ENCODE peak calls at places on chromosomes 6 and 20, in eight cellular contexts. I is GM13977, Y is endothelial cell, Z is fibroblast of the aortic adventitia, D is sigmoid colon, T is GM23338, G is omental fat pad, U is tibial artery. Q is an unnamed sample.
A peak's percentile ranks its signal among the peaks of the same experiment; 100 is the strongest.

GRCh38 chr6:81138236-81138635 is 614.2 kb downstream of the TENT5A start:
- DNase-seq in T (no peak), G (no peak), Z (no peak), I (no peak), D (no peak), U (no peak), Y (no peak), Q (no peak)

GRCh38 chr6:8859501-8859900 is 424.2 kb upstream of the SLC35B3 start:
- DNase-seq in T (no peak), Y (no peak), Z (no peak), I (no peak), U (no peak), G (no peak), D (no peak), Q (no peak)

GRCh38 chr20:58227391-58228102 is 906 bp downstream of the ANKRD60 start:
- DNase-seq in T (no peak), D (peak; percentile 43), G (no peak), U (no peak), I (no peak), Z (no peak), Y (no peak), Q (no peak)

GRCh38 chr6:76814496-76815458 is 648.5 kb downstream of the HTR1B start:
- DNase-seq in G (no peak), I (no peak), T (no peak), U (no peak), Z (peak; percentile 12), Y (no peak), D (no peak), Q (no peak)

GRCh38 chr6:104954091-104954797 is 2.7 kb upstream of the LIN28B start:
- DNase-seq in U (no peak), G (no peak), D (no peak), Z (no peak), T (peak; percentile 56), Y (no peak), I (no peak), Q (no peak)

GRCh38 chr20:45111799-45112471 is 3.0 kb downstream of the WFDC5 start:
- DNase-seq in U (no peak), T (peak; percentile 83), I (peak; percentile 42), Y (no peak), G (no peak), D (no peak), Z (no peak), Q (peak; percentile 20)

GRCh38 chr20:51275816-51276215 is 252.9 kb upstream of the KCNG1 start:
- DNase-seq in Z (peak; percentile 72), G (no peak), I (no peak), D (no peak), T (no peak), U (no peak), Y (no peak), Q (no peak)

GRCh38 chr6:169101981-169102380 is 151.7 kb downstream of the THBS2 start:
- DNase-seq in T (no peak), D (no peak), Y (no peak), I (no peak), Z (peak; percentile 63), U (no peak), G (no peak), Q (no peak)

GRCh38 chr20:18404172-18404571 is 62.7 kb downstream of the DZANK1 start:
- DNase-seq in U (no peak), I (no peak), T (no peak), G (no peak), Y (no peak), D (no peak), Z (no peak), Q (no peak)

GRCh38 chr6:143374014-143374413 is 76.5 kb downstream of the ADAT2 start:
- DNase-seq in D (no peak), U (no peak), Y (no peak), I (no peak), Z (no peak), G (no peak), T (no peak), Q (no peak)

GRCh38 chr20:53023717-53024116 is 51.6 kb downstream of the TSHZ2 start:
- DNase-seq in U (no peak), Z (peak; percentile 27), Y (no peak), G (no peak), T (no peak), I (no peak), D (no peak), Q (no peak)

GRCh38 chr6:166595061-166595780 is 8.7 kb upstream of the RAMACL start:
- DNase-seq in I (no peak), Y (no peak), U (no peak), D (no peak), T (no peak), Z (peak; percentile 95), G (no peak), Q (no peak)

GRCh38 chr20:62777528-62777830 is 18.8 kb upstream of the MRGBP start:
- DNase-seq in G (no peak), D (no peak), Z (no peak), T (no peak), I (no peak), U (no peak), Y (no peak), Q (no peak)

GRCh38 chr6:45688180-45688579 is 310.4 kb upstream of the SUPT3H start:
- DNase-seq in Y (no peak), I (no peak), T (no peak), G (no peak), Z (no peak), D (no peak), U (no peak), Q (no peak)

GRCh38 chr6:43695967-43696291 is 8.3 kb upstream of the MRPS18A start:
- DNase-seq in D (no peak), U (no peak), I (no peak), Y (no peak), G (no peak), T (no peak), Z (no peak), Q (no peak)

GRCh38 chr6:1313755-1314503 is 2.0 kb downstream of the FOXQ1 start:
- DNase-seq in T (peak; percentile 76), U (no peak), Y (peak; percentile 71), Z (no peak), G (no peak), D (no peak), I (peak; percentile 67), Q (no peak)

GRCh38 chr20:57941121-57941522 is 231.3 kb upstream of the PMEPA1 start:
- DNase-seq in D (no peak), U (no peak), G (no peak), Z (no peak), I (no peak), Y (no peak), T (no peak), Q (no peak)

GRCh38 chr6:100461273-100461919 is 3.3 kb downstream of the SIM1 start:
- DNase-seq in I (no peak), U (no peak), T (peak; percentile 74), Y (peak; percentile 66), G (no peak), D (no peak), Z (no peak), Q (peak; percentile 71)

GRCh38 chr6:100459291-100459690 is 5.4 kb downstream of the SIM1 start:
- DNase-seq in Y (no peak), Z (no peak), G (no peak), U (no peak), T (no peak), D (no peak), I (no peak), Q (no peak)

GRCh38 chr6:100461920-100462295 is 2.8 kb downstream of the SIM1 start:
- DNase-seq in D (no peak), Z (no peak), U (no peak), I (no peak), Y (no peak), G (no peak), T (no peak), Q (no peak)

GRCh38 chr6:100462396-100462795 is 2.3 kb downstream of the SIM1 start:
- DNase-seq in Y (no peak), U (no peak), G (no peak), I (no peak), Z (no peak), T (no peak), D (no peak), Q (no peak)

GRCh38 chr6:100460650-100461204 is 4.0 kb downstream of the SIM1 start:
- DNase-seq in Y (peak; percentile 64), Z (no peak), U (no peak), I (no peak), D (no peak), T (peak; percentile 81), G (no peak), Q (peak; percentile 28)
- TF ChIP-seq CTCF in Y (peak; percentile 80), Z (peak; percentile 37), U (no peak), I (peak; percentile 21), D (no peak), T (peak; percentile 71), G (no peak), Q (peak; percentile 58)

DNA sequence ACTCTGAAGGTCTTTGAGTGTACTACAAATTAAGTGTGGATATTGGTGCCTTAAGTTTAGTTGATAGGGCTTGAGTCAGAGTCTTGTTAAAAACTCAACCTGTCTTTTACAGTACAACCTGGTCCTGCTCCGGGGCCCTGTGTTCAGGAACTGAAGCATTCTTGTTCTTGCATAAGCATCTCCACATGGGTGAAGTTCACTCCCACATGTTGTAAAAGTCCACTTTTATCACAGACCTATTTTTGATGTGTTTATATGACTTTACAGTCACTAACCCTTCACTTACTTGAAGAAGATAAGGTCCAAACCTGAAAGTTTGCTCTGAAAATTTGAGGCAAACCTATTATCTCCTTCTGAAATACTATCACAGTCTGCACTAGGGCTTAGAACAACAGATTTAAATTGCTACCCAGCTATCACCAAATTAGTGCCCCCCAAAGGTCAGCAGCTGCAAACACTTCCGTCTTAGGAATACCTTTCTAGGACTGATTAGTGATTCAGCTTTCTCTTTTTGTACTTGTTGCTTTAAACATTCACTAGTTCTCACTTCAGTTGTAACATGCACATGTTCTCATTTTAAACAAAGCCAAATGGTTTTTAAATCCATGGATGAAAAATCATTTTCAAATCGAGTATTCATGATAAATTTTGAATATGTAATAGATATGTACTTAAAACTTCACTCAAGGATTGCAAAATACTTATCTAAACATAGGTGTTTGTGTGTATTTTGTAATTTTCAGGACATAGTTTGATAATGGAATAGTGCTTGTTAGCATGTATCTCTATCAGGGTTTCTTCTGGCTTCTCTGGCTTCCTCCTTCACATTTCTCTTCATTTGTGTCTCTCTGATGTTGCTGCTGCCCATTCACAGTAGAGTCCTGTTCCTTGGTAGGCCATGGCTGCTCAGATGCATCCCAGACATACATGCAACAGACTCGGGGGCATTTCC is 469.8 kb upstream of the SOX4 start:
- DNase-seq in U (no peak), D (no peak), Y (no peak), G (no peak), I (no peak), T (peak; percentile 52), Z (no peak), Q (no peak)
- TF ChIP-seq CTCF in U (no peak), D (no peak), Y (no peak), G (no peak), I (no peak), T (peak; percentile 58), Z (no peak), Q (no peak)

DNA sequence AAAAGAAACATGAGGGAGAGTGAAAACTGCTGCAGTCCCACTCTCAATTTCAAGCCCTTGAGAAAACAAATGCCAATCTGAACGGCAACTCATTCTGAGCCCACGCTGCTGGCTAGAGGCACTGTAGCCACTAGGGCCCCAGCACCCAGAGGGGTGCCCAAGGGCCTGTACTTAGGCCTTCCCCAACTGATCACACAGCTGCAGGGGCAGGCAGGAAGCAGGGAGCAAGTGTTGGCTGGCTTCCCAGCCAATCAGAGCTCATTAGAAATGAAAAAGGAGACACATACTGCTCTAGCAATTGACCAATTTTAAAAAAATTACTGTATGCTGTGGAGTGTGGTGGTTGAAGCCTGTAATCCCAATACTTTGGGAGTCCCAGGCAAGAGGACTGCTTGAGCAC is 3.7 kb upstream of the BEND3 start:
- DNase-seq in Y (no peak), I (no peak), T (no peak), D (no peak), U (no peak), Z (no peak), G (no peak), Q (no peak)
- TF ChIP-seq CTCF in Y (no peak), I (no peak), T (no peak), D (no peak), U (no peak), Z (no peak), G (no peak), Q (no peak)

GRCh38 chr20:6657111-6657510 is 110.4 kb upstream of the BMP2 start:
- DNase-seq in Y (no peak), Z (no peak), G (no peak), D (no peak), U (no peak), T (no peak), I (no peak), Q (no peak)
- TF ChIP-seq CTCF in Y (no peak), Z (no peak), G (no peak), D (no peak), U (no peak), T (no peak), I (no peak), Q (no peak)